ENCODE peak calls at places on chromosomes 2 and 18, in seven cellular contexts. C is HCT116, L is HepG2, B is SK-N-SH, G is H1, J is K562, E is GM12878. H is an unnamed sample.

GRCh38 chr2:15748736-15749323 is 157.2 kb downstream of the DDX1 start:
- DNase-seq in J (peak), G (peak), C (peak), B (peak), L (peak), E (no peak), H (no peak)

GRCh38 chr2:231666171-231667095 is 41.9 kb upstream of the PTMA start:
- DNase-seq in C (peak), B (peak), L (peak), E (peak), J (peak), G (peak), H (peak)

GRCh38 chr2:152525277-152525838 is 190.4 kb downstream of the FMNL2 start:
- DNase-seq in C (no peak), G (no peak), B (no peak), E (no peak), J (no peak), L (peak), H (no peak)

GRCh38 chr2:24176326-24176725 is 1.5 kb downstream of the FAM228A start:
- DNase-seq in C (no peak), G (no peak), B (no peak), L (no peak), J (no peak), E (no peak), H (no peak)

GRCh38 chr2:103002954-103003353 is 241.1 kb downstream of the TMEM182 start:
- DNase-seq in G (no peak), B (no peak), L (no peak), E (no peak), C (no peak), J (no peak), H (no peak)

GRCh38 chr2:39875182-39875913 is 96.3 kb upstream of the THUMPD2 start:
- DNase-seq in L (no peak), E (no peak), J (no peak), B (no peak), C (no peak), G (no peak), H (no peak)

GRCh38 chr2:460861-461260 is 173.0 kb upstream of the ALKAL2 start:
- DNase-seq in L (no peak), J (no peak), C (no peak), G (no peak), B (no peak), E (no peak), H (no peak)

GRCh38 chr18:3319399-3319798 is 57.5 kb downstream of the MYL12B start:
- DNase-seq in B (no peak), L (no peak), J (no peak), E (no peak), G (no peak), C (no peak), H (no peak)

GRCh38 chr18:75290737-75291358 is 80.3 kb downstream of the TSHZ1 start:
- DNase-seq in J (no peak), G (no peak), C (no peak), B (no peak), L (peak), E (no peak), H (no peak)

GRCh38 chr2:129744649-129745048 is 234.8 kb upstream of the RAB6C start:
- DNase-seq in C (no peak), E (no peak), J (no peak), G (no peak), L (no peak), B (no peak), H (no peak)

DNA sequence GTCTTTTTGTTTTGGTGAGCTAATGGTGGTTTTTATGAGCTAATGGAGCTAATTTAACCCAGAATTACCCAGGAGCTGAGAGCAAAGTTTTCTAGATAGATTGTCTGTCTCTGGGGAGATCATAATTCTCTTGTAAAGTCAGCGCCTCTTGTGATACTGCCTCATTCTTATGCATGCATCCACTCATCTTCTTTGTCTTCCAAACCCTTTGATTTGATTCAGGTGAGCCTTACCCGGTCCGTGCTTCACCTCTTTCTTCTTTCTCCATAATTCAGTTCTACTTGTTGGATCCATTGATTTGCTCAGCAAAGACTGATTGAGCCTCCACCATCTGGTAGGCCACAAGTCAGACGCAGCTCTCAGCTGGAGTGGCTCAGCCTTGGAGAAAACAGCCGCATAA is 158.6 kb upstream of the SH3BP4 start:
- DNase-seq in C (no peak), E (no peak), J (no peak), L (no peak), G (no peak), B (no peak), H (no peak)
- TF ChIP-seq JUND in C (no peak), E (no peak), J (no peak), L (no peak), G (no peak), B (no peak), H (no peak)

GRCh38 chr2:163155279-163155883 is 316.8 kb upstream of the KCNH7 start:
- DNase-seq in C (peak), J (peak), E (peak), L (peak), G (no peak), B (peak), H (peak)
- TF ChIP-seq JUND in C (no peak), J (no peak), E (no peak), L (no peak), G (no peak), B (no peak), H (no peak)

DNA sequence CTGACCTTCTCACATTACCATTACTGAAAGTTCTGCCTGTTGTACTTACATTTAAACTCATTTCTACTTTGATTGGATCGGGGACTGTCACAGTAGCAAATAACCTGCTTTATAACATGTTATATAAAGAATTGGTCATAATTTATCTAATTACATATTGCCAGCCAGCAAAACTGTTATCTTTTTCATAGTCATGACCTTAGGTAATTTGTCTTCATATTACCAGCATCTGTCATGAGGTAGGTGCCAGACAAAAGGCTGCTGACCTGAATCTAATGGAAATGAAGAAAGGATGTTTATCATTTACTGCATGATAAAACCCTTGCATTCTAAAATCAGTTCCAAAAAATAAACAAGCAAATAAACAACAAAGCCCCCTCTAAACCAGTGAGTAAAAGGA is 89.4 kb upstream of the LRP1B start:
- DNase-seq in G (no peak), E (no peak), B (peak), J (no peak), C (no peak), L (no peak), H (no peak)
- TF ChIP-seq JUND in G (no peak), E (no peak), B (no peak), J (no peak), C (no peak), L (no peak), H (no peak)

DNA sequence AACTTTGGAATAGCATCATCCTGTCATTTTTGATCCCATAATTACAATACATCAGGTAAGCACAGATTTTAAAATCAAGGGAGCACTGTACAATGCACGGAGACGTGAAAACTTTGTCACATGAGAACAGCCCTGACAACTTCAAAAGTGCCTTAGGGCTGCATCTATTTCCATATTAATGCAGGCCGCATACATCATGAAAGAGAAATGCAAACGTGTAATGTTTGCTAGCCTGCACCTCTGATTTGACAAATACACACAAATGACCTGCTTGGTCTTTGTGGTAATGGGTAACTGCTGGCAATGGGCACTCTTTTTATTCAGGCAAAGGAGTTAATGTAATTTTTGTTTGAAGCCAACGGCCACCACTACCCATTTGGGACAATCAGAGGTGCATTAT is 202.0 kb upstream of the EPHA4 start:
- DNase-seq in G (no peak), B (no peak), J (no peak), L (no peak), C (no peak), E (no peak), H (peak)
- TF ChIP-seq JUND in G (no peak), B (no peak), J (no peak), L (no peak), C (no peak), E (no peak), H (no peak)

GRCh38 chr2:241638940-241639339 is 1.4 kb downstream of the ATG4B start:
- DNase-seq in E (no peak), L (no peak), B (no peak), G (no peak), C (no peak), J (no peak), H (no peak)
- TF ChIP-seq JUND in E (no peak), L (no peak), B (no peak), G (no peak), C (no peak), J (no peak), H (no peak)

GRCh38 chr2:27123302-27124150 is at the start of gene ABHD1:
- DNase-seq in B (peak), L (peak), J (peak), E (no peak), G (no peak), C (no peak), H (peak)
- TF ChIP-seq JUND in B (no peak), L (no peak), J (no peak), E (no peak), G (no peak), C (no peak), H (no peak)

GRCh38 chr2:88813612-88814011 is 122.1 kb downstream of the RPIA start:
- DNase-seq in E (no peak), B (no peak), G (no peak), J (no peak), C (no peak), L (no peak), H (no peak)

GRCh38 chr2:88815243-88816096 is 124.0 kb downstream of the RPIA start:
- DNase-seq in E (no peak), G (no peak), L (no peak), J (no peak), C (no peak), B (no peak), H (no peak)

GRCh38 chr2:88818381-88818780 is 126.9 kb downstream of the RPIA start:
- DNase-seq in L (no peak), B (no peak), E (no peak), J (no peak), G (no peak), C (no peak), H (no peak)
- TF ChIP-seq JUND in L (no peak), B (no peak), E (no peak), J (no peak), G (no peak), C (no peak), H (no peak)

GRCh38 chr2:211126256-211126655 is 569.9 kb downstream of the CPS1 start:
- DNase-seq in J (no peak), E (no peak), L (no peak), C (no peak), B (no peak), G (no peak), H (no peak)

GRCh38 chr2:211129798-211130197 is 573.4 kb downstream of the CPS1 start:
- DNase-seq in B (no peak), L (no peak), E (no peak), C (no peak), J (no peak), G (no peak), H (no peak)

GRCh38 chr2:211132046-211132445 is 575.6 kb downstream of the CPS1 start:
- DNase-seq in C (no peak), L (no peak), G (no peak), J (no peak), B (no peak), E (no peak), H (no peak)

GRCh38 chr2:211127501-211127900 is 571.1 kb downstream of the CPS1 start:
- DNase-seq in C (no peak), L (no peak), E (no peak), B (no peak), G (no peak), J (no peak), H (no peak)

GRCh38 chr2:211128287-211128686 is 571.9 kb downstream of the CPS1 start:
- DNase-seq in J (no peak), L (no peak), E (no peak), G (no peak), C (no peak), B (no peak), H (no peak)
- TF ChIP-seq JUND in J (no peak), L (no peak), E (no peak), G (no peak), C (no peak), B (no peak), H (no peak)

H was measured in T47D.